ENCODE peak calls at places on chromosomes 6 and 20, in six cellular contexts. One of them, this sample, is unnamed.

GRCh38 chr6:134073156-134073555 is 20.7 kb upstream of the SLC2A12 start:
- DNase-seq in breast epithelium: no peak
- DNase-seq in H1: no peak
- DNase-seq in IMR-90: no peak
- DNase-seq in HepG2: no peak
- DNase-seq in stomach: no peak
- DNase-seq in this sample: no peak

GRCh38 chr6:101116337-101116736 is 235.2 kb upstream of the ASCC3 start:
- DNase-seq in breast epithelium: no peak
- DNase-seq in H1: no peak
- DNase-seq in IMR-90: no peak
- DNase-seq in HepG2: no peak
- DNase-seq in stomach: no peak
- DNase-seq in this sample: no peak

GRCh38 chr6:74182992-74183391 is 487.0 kb downstream of the CD109 start:
- DNase-seq in breast epithelium: no peak
- DNase-seq in H1: no peak
- DNase-seq in IMR-90: peak; percentile 12
- DNase-seq in HepG2: peak; percentile 31
- DNase-seq in stomach: peak; percentile 55
- DNase-seq in this sample: no peak

GRCh38 chr6:107819976-107820551 is 4.0 kb downstream of the SCML4 start:
- DNase-seq in breast epithelium: no peak
- DNase-seq in H1: peak; percentile 49
- DNase-seq in IMR-90: peak; percentile 1
- DNase-seq in HepG2: no peak
- DNase-seq in stomach: no peak
- DNase-seq in this sample: no peak

GRCh38 chr6:43582911-43583310 is 6.9 kb downstream of the POLH start:
- DNase-seq in breast epithelium: no peak
- DNase-seq in H1: no peak
- DNase-seq in IMR-90: no peak
- DNase-seq in HepG2: no peak
- DNase-seq in stomach: no peak
- DNase-seq in this sample: no peak

GRCh38 chr20:4160761-4161305 is 145.5 kb upstream of the RNF24 start:
- DNase-seq in breast epithelium: no peak
- DNase-seq in H1: peak; percentile 50
- DNase-seq in IMR-90: peak; percentile 54
- DNase-seq in HepG2: peak; percentile 37
- DNase-seq in stomach: no peak
- DNase-seq in this sample: no peak

GRCh38 chr6:73774311-73774766 is 78.3 kb downstream of the CD109 start:
- DNase-seq in breast epithelium: no peak
- DNase-seq in H1: no peak
- DNase-seq in IMR-90: peak; percentile 88
- DNase-seq in HepG2: no peak
- DNase-seq in stomach: no peak
- DNase-seq in this sample: peak; percentile 39

GRCh38 chr20:22762576-22763256 is 178.3 kb upstream of the FOXA2 start:
- DNase-seq in breast epithelium: no peak
- DNase-seq in H1: no peak
- DNase-seq in IMR-90: no peak
- DNase-seq in HepG2: no peak
- DNase-seq in stomach: no peak
- DNase-seq in this sample: no peak

GRCh38 chr6:161168281-161168891 is 105.5 kb downstream of the AGPAT4 start:
- DNase-seq in breast epithelium: no peak
- DNase-seq in H1: no peak
- DNase-seq in IMR-90: peak; percentile 99
- DNase-seq in HepG2: no peak
- DNase-seq in stomach: no peak
- DNase-seq in this sample: no peak

GRCh38 chr6:138161434-138162103 is at the start of gene ARFGEF3:
- DNase-seq in breast epithelium: peak; percentile 69
- DNase-seq in H1: peak; percentile 82
- DNase-seq in IMR-90: peak; percentile 1
- DNase-seq in HepG2: peak; percentile 25
- DNase-seq in stomach: peak; percentile 82
- DNase-seq in this sample: peak; percentile 20

GRCh38 chr20:51636123-51636522 is 93.6 kb upstream of the NFATC2 start:
- DNase-seq in breast epithelium: no peak
- DNase-seq in H1: no peak
- DNase-seq in IMR-90: no peak
- DNase-seq in HepG2: no peak
- DNase-seq in stomach: no peak
- DNase-seq in this sample: no peak

GRCh38 chr6:63598001-63598250 is 25.6 kb downstream of the LOC128125822 start:
- DNase-seq in breast epithelium: no peak
- DNase-seq in H1: no peak
- DNase-seq in IMR-90: no peak
- DNase-seq in HepG2: no peak
- DNase-seq in stomach: no peak
- DNase-seq in this sample: no peak

DNA sequence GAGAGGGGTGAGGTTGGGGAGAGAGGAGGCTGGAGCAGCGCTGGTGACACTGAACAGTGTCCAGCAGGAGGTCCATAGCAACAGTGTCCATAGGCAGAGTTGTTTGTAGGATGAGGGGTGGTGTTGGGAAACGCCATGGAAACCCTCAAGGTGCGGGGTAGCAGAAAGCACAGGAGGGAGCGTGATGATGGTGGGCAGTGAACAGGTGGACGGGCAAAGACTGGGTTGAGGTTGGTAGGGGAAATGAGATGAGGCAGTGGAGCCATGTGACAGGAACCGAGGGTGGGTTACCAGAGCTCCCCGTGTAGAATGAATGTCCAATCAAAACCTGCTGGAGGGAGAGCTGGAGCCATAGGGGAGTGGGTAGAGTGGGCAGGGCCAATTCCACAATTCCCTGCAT is 37.9 kb downstream of the HLA-DPB1 start:
- DNase-seq in breast epithelium: no peak
- DNase-seq in H1: no peak
- DNase-seq in IMR-90: no peak
- DNase-seq in HepG2: no peak
- DNase-seq in stomach: no peak
- DNase-seq in this sample: no peak
- TF ChIP-seq POLR2A in breast epithelium: no peak
- TF ChIP-seq POLR2A in H1: no peak
- TF ChIP-seq POLR2A in IMR-90: no peak
- TF ChIP-seq POLR2A in HepG2: no peak
- TF ChIP-seq POLR2A in stomach: no peak
- TF ChIP-seq POLR2A in this sample: no peak

DNA sequence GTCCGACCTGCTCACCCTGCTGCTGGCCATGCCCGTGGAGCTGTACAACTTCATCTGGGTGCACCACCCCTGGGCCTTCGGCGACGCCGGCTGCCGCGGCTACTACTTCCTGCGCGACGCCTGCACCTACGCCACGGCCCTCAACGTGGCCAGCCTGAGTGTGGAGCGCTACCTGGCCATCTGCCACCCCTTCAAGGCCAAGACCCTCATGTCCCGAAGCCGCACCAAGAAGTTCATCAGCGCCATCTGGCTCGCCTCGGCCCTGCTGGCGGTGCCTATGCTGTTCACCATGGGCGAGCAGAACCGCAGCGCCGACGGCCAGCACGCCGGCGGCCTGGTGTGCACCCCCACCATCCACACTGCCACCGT is 885 bp downstream of the NTSR1 start:
- DNase-seq in breast epithelium: no peak
- DNase-seq in H1: no peak
- DNase-seq in IMR-90: no peak
- DNase-seq in HepG2: no peak
- DNase-seq in stomach: no peak
- DNase-seq in this sample: no peak
- H3K27me3 ChIP-seq in breast epithelium: peaks cover 4% of the 10 kb centered on the region
- H3K27me3 ChIP-seq in H1: peaks cover 40% of the 10 kb centered on the region
- H3K27me3 ChIP-seq in IMR-90: peaks cover 33% of the 10 kb centered on the region
- H3K27me3 ChIP-seq in HepG2: peaks cover 44% of the 10 kb centered on the region
- H3K27me3 ChIP-seq in stomach: peaks cover 91% of the 10 kb centered on the region
- H3K27me3 ChIP-seq in this sample: peaks cover 8% of the 10 kb centered on the region

GRCh38 chr6:151805286-151805840 is 2.1 kb upstream of the ESR1 start:
- DNase-seq in breast epithelium: peak; percentile 66
- DNase-seq in H1: no peak
- DNase-seq in IMR-90: no peak
- DNase-seq in HepG2: no peak
- DNase-seq in stomach: no peak
- DNase-seq in this sample: peak; percentile 75

GRCh38 chr6:151807513-151808330 is at the start of gene ESR1:
- DNase-seq in breast epithelium: peak; percentile 90
- DNase-seq in H1: peak; percentile 70
- DNase-seq in IMR-90: no peak
- DNase-seq in HepG2: no peak
- DNase-seq in stomach: peak; percentile 28
- DNase-seq in this sample: peak; percentile 71

GRCh38 chr6:151804585-151805285 is 2.7 kb upstream of the ESR1 start:
- DNase-seq in breast epithelium: no peak
- DNase-seq in H1: no peak
- DNase-seq in IMR-90: no peak
- DNase-seq in HepG2: no peak
- DNase-seq in stomach: no peak
- DNase-seq in this sample: no peak

GRCh38 chr6:151808331-151809241 is 1.1 kb downstream of the ESR1 start:
- DNase-seq in breast epithelium: no peak
- DNase-seq in H1: peak; percentile 64
- DNase-seq in IMR-90: no peak
- DNase-seq in HepG2: no peak
- DNase-seq in stomach: no peak
- DNase-seq in this sample: peak; percentile 60

DNA sequence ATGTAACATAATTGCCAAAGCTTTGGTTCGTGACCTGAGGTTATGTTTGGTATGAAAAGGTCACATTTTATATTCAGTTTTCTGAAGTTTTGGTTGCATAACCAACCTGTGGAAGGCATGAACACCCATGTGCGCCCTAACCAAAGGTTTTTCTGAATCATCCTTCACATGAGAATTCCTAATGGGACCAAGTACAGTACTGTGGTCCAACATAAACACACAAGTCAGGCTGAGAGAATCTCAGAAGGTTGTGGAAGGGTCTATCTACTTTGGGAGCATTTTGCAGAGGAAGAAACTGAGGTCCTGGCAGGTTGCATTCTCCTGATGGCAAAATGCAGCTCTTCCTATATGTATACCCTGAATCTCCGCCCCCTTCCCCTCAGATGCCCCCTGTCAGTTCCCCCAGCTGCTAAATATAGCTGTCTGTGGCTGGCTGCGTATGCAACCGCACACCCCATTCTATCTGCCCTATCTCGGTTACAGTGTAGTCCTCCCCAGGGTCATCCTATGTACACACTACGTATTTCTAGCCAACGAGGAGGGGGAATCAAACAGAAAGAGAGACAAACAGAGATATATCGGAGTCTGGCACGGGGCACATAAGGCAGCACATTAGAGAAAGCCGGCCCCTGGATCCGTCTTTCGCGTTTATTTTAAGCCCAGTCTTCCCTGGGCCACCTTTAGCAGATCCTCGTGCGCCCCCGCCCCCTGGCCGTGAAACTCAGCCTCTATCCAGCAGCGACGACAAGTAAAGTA is 547 bp upstream of the ESR1 start:
- DNase-seq in breast epithelium: no peak
- DNase-seq in H1: peak; percentile 43
- DNase-seq in IMR-90: no peak
- DNase-seq in HepG2: no peak
- DNase-seq in stomach: no peak
- DNase-seq in this sample: no peak
- H3K27ac ChIP-seq in breast epithelium: peak overlapping the region; percentile 90
- H3K27ac ChIP-seq in H1: no peak overlapping the region
- H3K27ac ChIP-seq in IMR-90: no peak overlapping the region
- H3K27ac ChIP-seq in HepG2: no peak overlapping the region
- H3K27ac ChIP-seq in stomach: no peak overlapping the region
- H3K27ac ChIP-seq in this sample: peak overlapping the region; percentile 95

DNA sequence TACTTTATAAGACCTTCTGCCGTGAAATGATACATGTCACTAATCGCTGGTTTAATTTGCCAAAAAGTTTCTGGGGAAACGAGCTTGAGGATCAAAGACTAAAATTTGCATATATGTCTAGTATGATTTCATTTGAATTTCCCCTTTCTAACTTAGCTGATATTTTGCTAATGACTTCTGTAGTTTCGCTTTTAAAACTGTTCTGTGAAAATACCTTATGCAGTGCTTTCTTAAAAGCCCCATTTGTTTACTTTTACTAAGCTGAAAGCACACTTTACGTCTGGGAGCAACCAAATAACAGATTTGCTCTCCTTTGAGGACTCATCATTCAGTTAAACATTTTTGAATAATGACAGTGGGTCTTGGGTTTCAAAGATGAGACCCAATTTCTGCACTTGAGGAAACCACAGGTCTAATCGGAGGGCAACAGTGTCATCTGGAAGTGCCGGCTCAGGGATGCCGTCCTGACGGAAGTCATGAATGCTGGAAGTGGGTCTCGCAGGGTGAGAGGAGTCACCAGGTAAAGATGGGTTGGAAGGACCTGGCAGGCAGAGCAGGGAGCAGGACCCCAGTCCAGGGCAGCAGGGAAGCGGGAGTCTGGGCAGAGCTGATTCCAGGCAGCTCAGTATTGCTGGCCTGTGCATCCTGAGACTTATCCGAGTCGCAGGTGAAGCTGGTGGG is 33.2 kb downstream of the PLEKHG1 start:
- DNase-seq in breast epithelium: no peak
- DNase-seq in H1: no peak
- DNase-seq in IMR-90: no peak
- DNase-seq in HepG2: no peak
- DNase-seq in stomach: no peak
- DNase-seq in this sample: no peak
- TF ChIP-seq POLR2A in breast epithelium: no peak
- TF ChIP-seq POLR2A in H1: no peak
- TF ChIP-seq POLR2A in IMR-90: no peak
- TF ChIP-seq POLR2A in HepG2: no peak
- TF ChIP-seq POLR2A in stomach: no peak
- TF ChIP-seq POLR2A in this sample: no peak

DNA sequence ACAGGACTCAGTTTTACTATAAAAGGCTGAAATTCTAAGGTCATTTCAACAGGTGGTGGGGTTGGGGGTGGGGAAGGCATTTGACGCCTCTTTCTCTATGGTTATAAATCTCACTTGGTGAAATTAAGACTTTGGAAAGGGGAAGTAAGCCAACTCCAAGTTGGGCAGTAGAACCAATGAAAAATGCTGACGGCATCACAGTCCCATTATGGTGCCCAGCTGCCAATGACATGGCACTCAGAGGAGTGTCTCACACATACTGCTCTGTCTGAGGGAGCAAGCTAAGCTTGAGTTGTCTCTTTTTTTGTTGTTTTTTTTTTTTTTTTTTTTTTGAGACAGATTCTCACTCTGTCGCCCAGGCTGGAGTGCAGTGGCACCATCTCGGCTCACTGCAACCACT is 4.7 kb downstream of the SLC16A10 start:
- DNase-seq in breast epithelium: no peak
- DNase-seq in H1: no peak
- DNase-seq in IMR-90: no peak
- DNase-seq in HepG2: no peak
- DNase-seq in stomach: no peak
- DNase-seq in this sample: no peak
- H3K27me3 ChIP-seq in breast epithelium: no peaks in the 10 kb centered on the region
- H3K27me3 ChIP-seq in H1: peaks cover 5% of the 10 kb centered on the region
- H3K27me3 ChIP-seq in IMR-90: peaks cover 51% of the 10 kb centered on the region
- H3K27me3 ChIP-seq in HepG2: no peaks in the 10 kb centered on the region
- H3K27me3 ChIP-seq in stomach: peaks cover 17% of the 10 kb centered on the region
- H3K27me3 ChIP-seq in this sample: no peaks in the 10 kb centered on the region